ENCODE peak calls at places on chromosomes 2 and 18, in nine cellular contexts. A, S, U, I, F, V, Y, E and J are unnamed samples.
A peak's percentile ranks its signal among the peaks of the same experiment; 100 is the strongest.

GRCh38 chr2:112760149-112760548 is 4.3 kb downstream of the CKAP2L start:
- DNase-seq in A (no peak), S (no peak), U (no peak), I (no peak), F (no peak), V (no peak), Y (no peak), E (no peak), J (no peak)

GRCh38 chr2:39902103-39902502 is 123.0 kb upstream of the THUMPD2 start:
- DNase-seq in A (no peak), S (no peak), U (no peak), I (no peak), F (no peak), V (no peak), Y (no peak), E (no peak), J (no peak)

GRCh38 chr2:105732096-105732495 is 12.6 kb upstream of the NCK2 start:
- DNase-seq in A (no peak), S (no peak), U (no peak), I (no peak), F (no peak), V (no peak), Y (no peak), E (no peak), J (peak; percentile 76)

GRCh38 chr2:207408086-207408794 is 121.5 kb upstream of the CREB1 start:
- DNase-seq in A (no peak), S (no peak), U (no peak), I (no peak), F (no peak), V (no peak), Y (peak; percentile 58), E (no peak), J (peak; percentile 75)

GRCh38 chr18:23828426-23828825 is 139.2 kb downstream of the LAMA3 start:
- DNase-seq in A (peak; percentile 16), S (no peak), U (peak; percentile 33), I (no peak), F (peak; percentile 58), V (peak; percentile 43), Y (peak; percentile 3), E (no peak), J (peak; percentile 88)

GRCh38 chr2:128834203-128834602 is 515.5 kb upstream of the HS6ST1 start:
- DNase-seq in A (no peak), S (no peak), U (no peak), I (no peak), F (no peak), V (no peak), Y (no peak), E (no peak), J (no peak)

GRCh38 chr2:232479341-232480200 is 8.1 kb downstream of the ECEL1 start:
- DNase-seq in A (no peak), S (peak; percentile 17), U (no peak), I (no peak), F (no peak), V (no peak), Y (no peak), E (no peak), J (no peak)

GRCh38 chr2:71934595-71935263 is 212.9 kb downstream of the CYP26B1 start:
- DNase-seq in A (no peak), S (peak; percentile 9), U (no peak), I (no peak), F (no peak), V (no peak), Y (no peak), E (peak; percentile 4), J (peak; percentile 93)

GRCh38 chr18:63099848-63100625 is 219.5 kb downstream of the BCL2 start:
- DNase-seq in A (no peak), S (no peak), U (no peak), I (no peak), F (no peak), V (no peak), Y (no peak), E (no peak), J (peak; percentile 99)

GRCh38 chr2:204495381-204495780 is 49.9 kb upstream of the PARD3B start:
- DNase-seq in A (no peak), S (no peak), U (no peak), I (no peak), F (no peak), V (no peak), Y (no peak), E (no peak), J (no peak)

GRCh38 chr2:54100772-54101171 is 14.6 kb upstream of the ACYP2 start:
- DNase-seq in A (no peak), S (no peak), U (no peak), I (no peak), F (no peak), V (no peak), Y (no peak), E (no peak), J (no peak)